ENCODE peak calls at places on chromosomes 13 and 19, in nine cellular contexts. J is mucosa of descending colon; A is left lung; L is lower leg skin; C is psoas muscle; P is GM13976; U is CD4-positive, alpha-beta T cell; S is ovary; Y is IMR-90. M is an unnamed sample.

GRCh38 chr19:16205205-16206045 is 7.7 kb downstream of the AP1M1 start:
- DNase-seq in J (no peak), A (no peak), L (no peak), C (no peak), P (no peak), U (peak; percentile 25), S (peak; percentile 57), Y (no peak), M (no peak)

GRCh38 chr19:18626906-18627305 is 9.9 kb upstream of the KLHL26 start:
- DNase-seq in J (no peak), A (no peak), L (no peak), C (no peak), P (no peak), U (no peak), S (no peak), Y (no peak), M (no peak)

GRCh38 chr19:35513975-35514809 is 743 bp upstream of the DMKN start:
- DNase-seq in J (no peak), A (no peak), L (no peak), C (no peak), P (no peak), U (no peak), S (no peak), Y (no peak), M (no peak)

GRCh38 chr19:51754106-51754505 is 2.4 kb upstream of the FPR1 start:
- DNase-seq in J (no peak), A (no peak), L (peak; percentile 32), C (no peak), P (no peak), U (no peak), S (no peak), Y (no peak), M (no peak)

GRCh38 chr19:6063576-6063961 is 46.7 kb downstream of the RFX2 start:
- DNase-seq in J (no peak), A (no peak), L (peak; percentile 85), C (no peak), P (no peak), U (no peak), S (no peak), Y (no peak), M (no peak)

GRCh38 chr19:52022193-52022592 is 6.0 kb downstream of the ZNF614 start:
- DNase-seq in J (peak; percentile 48), A (no peak), L (no peak), C (peak; percentile 47), P (no peak), U (no peak), S (no peak), Y (no peak), M (no peak)

GRCh38 chr13:29849071-29849541 is 1.3 kb downstream of the UBL3 start:
- DNase-seq in J (no peak), A (no peak), L (no peak), C (no peak), P (peak; percentile 21), U (no peak), S (no peak), Y (peak; percentile 22), M (peak; percentile 28)

GRCh38 chr13:18212873-18213272 is 968.8 kb downstream of the TUBA3C start:
- DNase-seq in J (no peak), A (no peak), L (no peak), C (no peak), P (no peak), U (no peak), S (no peak), Y (peak; percentile 1), M (no peak)

GRCh38 chr13:111005808-111006494 is 91.1 kb upstream of the ANKRD10 start:
- DNase-seq in J (no peak), A (no peak), L (no peak), C (peak; percentile 72), P (no peak), U (no peak), S (peak; percentile 48), Y (peak; percentile 43), M (no peak)

GRCh38 chr13:33174980-33175379 is 110.6 kb downstream of the STARD13 start:
- DNase-seq in J (no peak), A (no peak), L (no peak), C (no peak), P (no peak), U (no peak), S (no peak), Y (peak; percentile 36), M (no peak)

GRCh38 chr13:28489536-28489935 is 5.4 kb downstream of the FLT1 start:
- DNase-seq in J (no peak), A (no peak), L (no peak), C (no peak), P (no peak), U (no peak), S (no peak), Y (peak; percentile 45), M (no peak)

GRCh38 chr19:30651066-30651465 is 278.9 kb downstream of the ZNF536 start:
- DNase-seq in J (no peak), A (no peak), L (peak; percentile 74), C (no peak), P (no peak), U (no peak), S (no peak), Y (no peak), M (no peak)

GRCh38 chr19:31504221-31504620 is 155.0 kb upstream of the TSHZ3 start:
- DNase-seq in J (no peak), A (no peak), L (peak; percentile 72), C (no peak), P (no peak), U (no peak), S (no peak), Y (no peak), M (no peak)

GRCh38 chr13:80215368-80215767 is 125.6 kb downstream of the SPRY2 start:
- DNase-seq in J (no peak), A (no peak), L (no peak), C (no peak), P (no peak), U (no peak), S (no peak), Y (peak; percentile 87), M (no peak)

GRCh38 chr13:114032121-114032799 is 58.4 kb upstream of the C13orf46 start:
- DNase-seq in J (no peak), A (no peak), L (no peak), C (no peak), P (no peak), U (no peak), S (peak; percentile 56), Y (peak; percentile 75), M (no peak)

GRCh38 chr13:90801621-90802020 is 545.9 kb upstream of the MIR17HG start:
- DNase-seq in J (no peak), A (no peak), L (no peak), C (no peak), P (no peak), U (no peak), S (no peak), Y (no peak), M (no peak)

GRCh38 chr19:47107953-47108746 is 5.4 kb downstream of the ZC3H4 start:
- DNase-seq in J (no peak), A (no peak), L (no peak), C (no peak), P (no peak), U (no peak), S (no peak), Y (peak; percentile 29), M (no peak)

GRCh38 chr19:4064551-4065260 is 2.0 kb downstream of the ZBTB7A start:
- DNase-seq in J (peak; percentile 86), A (no peak), L (peak; percentile 95), C (peak; percentile 85), P (no peak), U (peak; percentile 54), S (peak; percentile 75), Y (no peak), M (no peak)

GRCh38 chr19:9456018-9456689 is 20.8 kb upstream of the ZNF266 start:
- DNase-seq in J (no peak), A (no peak), L (no peak), C (no peak), P (no peak), U (no peak), S (no peak), Y (no peak), M (no peak)

GRCh38 chr19:9467161-9467560 is 31.3 kb downstream of the ZNF560 start:
- DNase-seq in J (no peak), A (no peak), L (no peak), C (no peak), P (no peak), U (no peak), S (no peak), Y (no peak), M (no peak)

GRCh38 chr19:9461938-9462337 is 26.6 kb upstream of the ZNF266 start:
- DNase-seq in J (no peak), A (no peak), L (no peak), C (no peak), P (no peak), U (no peak), S (no peak), Y (no peak), M (no peak)
- TF ChIP-seq CTCF in J (no peak), A (no peak), L (no peak), C (no peak), P (no peak), U (no peak), S (no peak), Y (no peak), M (no peak)

DNA sequence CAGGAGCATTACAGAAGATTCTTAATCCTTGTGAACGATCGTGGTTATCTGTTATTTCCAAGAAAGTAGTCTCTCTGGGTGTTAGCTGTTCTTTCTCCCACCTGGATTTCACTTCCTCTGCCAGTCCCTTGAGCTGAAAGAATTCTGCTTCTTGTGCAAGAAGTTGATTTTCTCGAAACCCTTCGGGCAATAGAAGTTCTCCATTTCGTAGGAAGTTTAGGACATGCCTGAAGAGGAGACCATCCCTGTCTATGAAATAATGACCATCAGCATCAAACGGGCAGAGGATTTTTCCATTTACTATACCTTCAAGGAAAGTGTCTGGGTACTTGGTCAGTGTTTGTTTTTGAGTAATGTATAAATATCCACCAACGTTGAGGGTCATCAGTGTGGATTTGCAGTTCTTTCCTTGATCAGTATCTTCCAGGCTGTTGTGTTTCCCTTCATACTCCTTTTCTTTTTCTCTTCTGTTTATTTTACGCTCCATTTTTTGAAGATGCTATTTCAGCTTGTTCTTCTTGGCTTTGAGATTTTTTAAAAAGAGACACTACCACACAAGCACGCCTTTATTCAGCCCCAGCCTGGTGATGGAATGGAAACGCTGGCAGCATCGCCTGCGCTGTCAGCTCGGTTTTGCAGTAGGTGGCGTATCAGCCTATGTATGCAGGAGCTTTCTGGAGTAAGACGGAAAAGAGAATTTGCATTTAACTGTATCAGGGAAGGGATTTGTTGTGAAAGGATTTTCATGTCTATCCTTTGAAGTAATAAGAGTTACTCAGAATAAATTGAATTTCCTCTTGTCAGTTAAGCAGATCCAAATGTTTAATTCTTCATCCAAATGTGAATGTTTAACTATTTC is 6.5 kb downstream of the KCTD4 start:
- DNase-seq in J (no peak), A (peak; percentile 39), L (no peak), C (no peak), P (no peak), U (no peak), S (peak; percentile 24), Y (peak; percentile 34), M (no peak)
- TF ChIP-seq CTCF in J (no peak), A (no peak), L (no peak), C (peak; percentile 36), P (no peak), U (no peak), S (no peak), Y (peak; percentile 33), M (no peak)

GRCh38 chr13:27338816-27339215 is 68.2 kb downstream of the RASL11A start:
- DNase-seq in J (no peak), A (no peak), L (no peak), C (no peak), P (no peak), U (no peak), S (no peak), Y (no peak), M (no peak)
- TF ChIP-seq CTCF in J (no peak), A (no peak), L (no peak), C (no peak), P (peak; percentile 36), U (no peak), S (no peak), Y (peak; percentile 40), M (peak; percentile 32)

GRCh38 chr19:48881741-48882657 is 9.8 kb downstream of the PPP1R15A start:
- DNase-seq in J (no peak), A (no peak), L (no peak), C (no peak), P (no peak), U (no peak), S (no peak), Y (no peak), M (no peak)
- TF ChIP-seq CTCF in J (no peak), A (no peak), L (no peak), C (no peak), P (no peak), U (no peak), S (no peak), Y (no peak), M (no peak)